ENCODE peak calls at places on chromosomes 5 and 9, in ten cellular contexts. F is RPMI7951, S is HT-29, E is breast epithelium, G is nephron progenitor cell, H is mucosa of gallbladder, V is posterior cingulate gyrus, M is GM23248, J is HTR-8/SVneo, D is Calu3. R is an unnamed sample.

GRCh38 chr5:163815240-163815791 is 309.9 kb downstream of the MAT2B start:
- DNase-seq in F (no peak), S (no peak), E (no peak), G (no peak), H (no peak), V (no peak), M (no peak), J (no peak), D (no peak), R (no peak)

GRCh38 chr9:16364347-16364746 is 506.1 kb downstream of the BNC2 start:
- DNase-seq in F (no peak), S (no peak), E (no peak), G (no peak), H (no peak), V (no peak), M (no peak), J (no peak), D (no peak), R (no peak)

GRCh38 chr9:72030762-72031161 is 29.7 kb downstream of the C9orf57 start:
- DNase-seq in F (no peak), S (no peak), E (no peak), G (no peak), H (no peak), V (no peak), M (no peak), J (no peak), D (no peak), R (no peak)

GRCh38 chr5:39256472-39256871 is 37.1 kb upstream of the FYB1 start:
- DNase-seq in F (peak; percentile 83), S (no peak), E (no peak), G (no peak), H (no peak), V (no peak), M (peak; percentile 89), J (peak; percentile 53), D (peak; percentile 12), R (no peak)

GRCh38 chr9:69976165-69976564 is 67.5 kb upstream of the MAMDC2 start:
- DNase-seq in F (peak; percentile 75), S (peak; percentile 25), E (no peak), G (no peak), H (no peak), V (no peak), M (peak; percentile 81), J (peak; percentile 70), D (no peak), R (no peak)

GRCh38 chr5:35319231-35320002 is 89.1 kb upstream of the PRLR start:
- DNase-seq in F (peak; percentile 49), S (no peak), E (no peak), G (no peak), H (peak; percentile 44), V (no peak), M (peak; percentile 72), J (peak; percentile 59), D (peak; percentile 3), R (no peak)

GRCh38 chr9:101027733-101028345 is 688 bp upstream of the PLPPR1 start:
- DNase-seq in F (no peak), S (peak; percentile 5), E (no peak), G (no peak), H (no peak), V (no peak), M (no peak), J (no peak), D (no peak), R (no peak)

GRCh38 chr9:69955536-69956355 is 87.9 kb upstream of the MAMDC2 start:
- DNase-seq in F (no peak), S (no peak), E (no peak), G (no peak), H (no peak), V (no peak), M (no peak), J (no peak), D (no peak), R (no peak)

GRCh38 chr5:179051784-179052183 is 8.4 kb upstream of the ZNF354C start:
- DNase-seq in F (no peak), S (no peak), E (no peak), G (no peak), H (no peak), V (no peak), M (no peak), J (no peak), D (no peak), R (no peak)

GRCh38 chr5:24208540-24209141 is 436.1 kb downstream of the CDH10 start:
- DNase-seq in F (no peak), S (no peak), E (no peak), G (no peak), H (no peak), V (no peak), M (no peak), J (no peak), D (no peak), R (no peak)

GRCh38 chr5:31408814-31409213 is 123.1 kb downstream of the DROSHA start:
- DNase-seq in F (peak; percentile 91), S (peak; percentile 47), E (no peak), G (no peak), H (no peak), V (no peak), M (peak; percentile 72), J (peak; percentile 56), D (no peak), R (no peak)

GRCh38 chr5:79076819-79077218 is 7.3 kb downstream of the BHMT2 start:
- DNase-seq in F (no peak), S (no peak), E (no peak), G (no peak), H (no peak), V (no peak), M (no peak), J (no peak), D (no peak), R (no peak)

GRCh38 chr9:108816037-108816436 is 39.7 kb downstream of the ACTL7B start:
- DNase-seq in F (no peak), S (no peak), E (no peak), G (no peak), H (no peak), V (no peak), M (no peak), J (no peak), D (no peak), R (no peak)

GRCh38 chr5:116862632-116863455 is 288.2 kb upstream of the SEMA6A start:
- DNase-seq in F (no peak), S (no peak), E (no peak), G (no peak), H (no peak), V (no peak), M (no peak), J (no peak), D (no peak), R (no peak)

GRCh38 chr5:6715758-6716633 is 2.8 kb downstream of the TENT4A start:
- DNase-seq in F (no peak), S (peak; percentile 35), E (no peak), G (no peak), H (peak; percentile 10), V (no peak), M (no peak), J (no peak), D (no peak), R (no peak)

GRCh38 chr9:73893230-73893629 is 603.9 kb upstream of the RORB start:
- DNase-seq in F (no peak), S (no peak), E (no peak), G (no peak), H (no peak), V (no peak), M (no peak), J (no peak), D (no peak), R (no peak)

GRCh38 chr9:96603305-96604004 is 16.2 kb downstream of the CDC14B start:
- DNase-seq in F (no peak), S (no peak), E (no peak), G (no peak), H (no peak), V (no peak), M (peak; percentile 52), J (no peak), D (no peak), R (no peak)

GRCh38 chr5:41181691-41182564 is 31.4 kb downstream of the C6 start:
- DNase-seq in F (no peak), S (no peak), E (no peak), G (no peak), H (no peak), V (no peak), M (no peak), J (no peak), D (no peak), R (no peak)

GRCh38 chr5:78718827-78719226 is 70.3 kb upstream of the LHFPL2 start:
- DNase-seq in F (no peak), S (no peak), E (no peak), G (no peak), H (no peak), V (no peak), M (no peak), J (no peak), D (no peak), R (no peak)

GRCh38 chr5:154264549-154265196 is 74.1 kb downstream of the GALNT10 start:
- DNase-seq in F (no peak), S (no peak), E (no peak), G (no peak), H (no peak), V (no peak), M (no peak), J (no peak), D (no peak), R (no peak)

GRCh38 chr9:136119259-136120118 is 814 bp upstream of the TMEM250 start:
- DNase-seq in F (peak; percentile 38), S (no peak), E (no peak), G (peak; percentile 53), H (no peak), V (no peak), M (peak; percentile 70), J (no peak), D (peak; percentile 34), R (no peak)

GRCh38 chr5:92641031-92641962 is 939.7 kb downstream of the NR2F1-AS1 start:
- DNase-seq in F (peak; percentile 76), S (peak; percentile 79), E (no peak), G (peak; percentile 24), H (peak; percentile 44), V (no peak), M (peak; percentile 56), J (peak; percentile 29), D (peak; percentile 51), R (peak; percentile 2)

GRCh38 chr5:111699976-111700375 is 57.0 kb downstream of the NREP start:
- DNase-seq in F (peak; percentile 52), S (peak; percentile 50), E (no peak), G (no peak), H (peak; percentile 79), V (no peak), M (no peak), J (no peak), D (peak; percentile 69), R (no peak)

GRCh38 chr5:39599721-39600431 is 175.1 kb upstream of the DAB2 start:
- DNase-seq in F (peak; percentile 17), S (peak; percentile 76), E (no peak), G (no peak), H (no peak), V (no peak), M (peak; percentile 76), J (no peak), D (no peak), R (no peak)

GRCh38 chr5:2557435-2557834 is 194.0 kb downstream of the IRX2 start:
- DNase-seq in F (no peak), S (no peak), E (no peak), G (no peak), H (no peak), V (no peak), M (no peak), J (no peak), D (no peak), R (no peak)

GRCh38 chr9:129400971-129401622 is 219.8 kb downstream of the C9orf50 start:
- DNase-seq in F (no peak), S (no peak), E (no peak), G (no peak), H (no peak), V (no peak), M (no peak), J (no peak), D (no peak), R (no peak)

GRCh38 chr9:89052470-89053097 is 61.3 kb downstream of the S1PR3 start:
- DNase-seq in F (no peak), S (no peak), E (no peak), G (no peak), H (no peak), V (no peak), M (no peak), J (no peak), D (no peak), R (no peak)

GRCh38 chr9:109448223-109448622 is 49.9 kb downstream of the PTPN3 start:
- DNase-seq in F (peak; percentile 80), S (no peak), E (no peak), G (no peak), H (no peak), V (no peak), M (peak; percentile 73), J (no peak), D (no peak), R (no peak)